ENCODE peak calls at places on chromosomes 12 and 14, in four cellular contexts. U is lower leg skin, L is uterus, V is heart left ventricle. K is an unnamed sample.

GRCh38 chr14:79331820-79332219 is 879.5 kb downstream of the DIO2 start:
- DNase-seq in U (no peak), L (no peak), V (no peak), K (no peak)

GRCh38 chr14:26394114-26394855 is 203.5 kb downstream of the NOVA1 start:
- DNase-seq in U (no peak), L (no peak), V (no peak), K (no peak)

GRCh38 chr12:102167821-102168605 is 29.6 kb downstream of the PMCH start:
- DNase-seq in U (no peak), L (no peak), V (no peak), K (no peak)

GRCh38 chr12:100716949-100717732 is 77.4 kb upstream of the ANO4 start:
- DNase-seq in U (no peak), L (no peak), V (peak), K (no peak)

GRCh38 chr14:78232666-78233065 is 62.5 kb downstream of the NRXN3 start:
- DNase-seq in U (peak), L (no peak), V (no peak), K (no peak)

GRCh38 chr12:94074216-94074969 is 74.0 kb upstream of the PLXNC1 start:
- DNase-seq in U (no peak), L (peak), V (peak), K (no peak)

GRCh38 chr14:105141486-105142281 is 26.9 kb downstream of the JAG2 start:
- DNase-seq in U (peak), L (no peak), V (no peak), K (peak)

GRCh38 chr12:54160807-54161480 is 27.8 kb downstream of the SMUG1 start:
- DNase-seq in U (no peak), L (no peak), V (no peak), K (no peak)

GRCh38 chr14:33954016-33954598 is 3.2 kb upstream of the EGLN3 start:
- DNase-seq in U (no peak), L (no peak), V (no peak), K (no peak)

GRCh38 chr14:54512393-54512792 is 2.7 kb downstream of the CGRRF1 start:
- DNase-seq in U (no peak), L (no peak), V (no peak), K (no peak)
- H3K4me3 ChIP-seq in U (no peak), L (no peak), V (no peak), K (no peak)

GRCh38 chr14:91243098-91243483 is 1.4 kb downstream of the GPR68 start:
- DNase-seq in U (no peak), L (no peak), V (no peak), K (no peak)
- TF ChIP-seq POLR2A in U (no peak), L (no peak), V (no peak), K (no peak)

GRCh38 chr12:108479364-108480070 is 35.6 kb upstream of the FICD start:
- DNase-seq in U (no peak), L (no peak), V (no peak), K (no peak)

GRCh38 chr12:108483213-108483920 is 31.7 kb upstream of the FICD start:
- DNase-seq in U (no peak), L (no peak), V (no peak), K (no peak)

GRCh38 chr12:108484845-108485244 is 30.2 kb upstream of the FICD start:
- DNase-seq in U (no peak), L (no peak), V (no peak), K (no peak)

GRCh38 chr12:108484431-108484830 is 30.6 kb upstream of the FICD start:
- DNase-seq in U (no peak), L (no peak), V (no peak), K (no peak)

GRCh38 chr12:108482717-108483212 is 32.3 kb upstream of the FICD start:
- DNase-seq in U (no peak), L (no peak), V (no peak), K (no peak)
- H3K4me3 ChIP-seq in U (no peak), L (no peak), V (no peak), K (no peak)

GRCh38 chr12:11894890-11895289 is 175.8 kb upstream of the BCL2L14 start:
- DNase-seq in U (no peak), L (no peak), V (no peak), K (no peak)

GRCh38 chr12:11897923-11898322 is 172.8 kb upstream of the BCL2L14 start:
- DNase-seq in U (no peak), L (no peak), V (no peak), K (no peak)

GRCh38 chr12:11893998-11894397 is 176.7 kb upstream of the BCL2L14 start:
- DNase-seq in U (no peak), L (no peak), V (no peak), K (no peak)

GRCh38 chr12:11896530-11896929 is 174.2 kb upstream of the BCL2L14 start:
- DNase-seq in U (no peak), L (no peak), V (no peak), K (no peak)

DNA sequence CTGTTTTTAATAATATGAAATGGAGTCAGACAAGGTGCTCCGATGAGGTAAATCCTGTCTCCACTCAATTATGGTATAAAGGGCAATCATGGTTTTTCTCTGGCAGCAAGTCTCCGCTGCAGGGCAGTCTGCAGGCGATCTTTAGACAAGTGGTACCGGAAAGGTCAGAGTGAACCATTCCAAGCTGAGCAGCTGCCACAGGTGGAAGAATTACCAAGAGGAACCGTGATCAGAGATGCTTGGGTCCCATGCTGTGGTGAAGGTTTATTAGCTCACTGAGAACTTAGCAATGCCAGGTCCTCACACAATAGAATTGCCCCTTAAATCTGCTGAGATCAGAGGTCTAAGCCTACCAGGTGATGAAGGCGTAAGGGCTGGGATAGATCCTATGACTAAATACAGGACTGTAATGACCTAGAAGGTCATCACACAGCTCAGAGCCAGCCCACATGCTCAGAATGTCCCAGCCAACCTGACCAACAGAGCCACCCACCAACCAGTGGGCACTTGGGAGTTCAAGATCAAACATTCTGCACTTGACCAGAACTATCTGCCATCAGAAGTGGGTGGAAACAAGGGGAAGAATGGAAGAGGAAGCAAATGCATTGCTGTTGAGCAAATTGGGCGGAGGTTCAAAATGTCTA is 175.2 kb upstream of the BCL2L14 start:
- DNase-seq in U (no peak), L (no peak), V (no peak), K (no peak)
- TF ChIP-seq POLR2A in U (no peak), L (no peak), V (no peak), K (no peak)

GRCh38 chr12:41288188-41288811 is 100.2 kb downstream of the PDZRN4 start:
- DNase-seq in U (no peak), L (no peak), V (no peak), K (no peak)
- H3K4me3 ChIP-seq in U (no peak), L (no peak), V (no peak), K (no peak)

K was measured in suprapubic skin.